ENCODE peak calls at places on chromosome 5, in seven cellular contexts. R is type B pancreatic cell, V is AG09309, E is left ventricle myocardium inferior, H is ovary, M is Caco-2, J is PC-3. T is an unnamed sample.

GRCh38 chr5:82360043-82360442 is 81.9 kb upstream of the RPS23 start:
- DNase-seq in J (no peak), H (no peak), E (no peak), R (no peak), V (no peak), M (no peak), T (no peak)

GRCh38 chr5:2193923-2194555 is 311.3 kb upstream of the IRX4 start:
- DNase-seq in M (no peak), V (no peak), H (no peak), J (no peak), R (peak; percentile 58), E (no peak), T (no peak)

GRCh38 chr5:165086424-165086823 is 1581.0 kb downstream of the MAT2B start:
- DNase-seq in H (no peak), E (no peak), J (no peak), M (no peak), V (no peak), R (no peak), T (no peak)

GRCh38 chr5:95022967-95023695 is 261.8 kb downstream of the MCTP1 start:
- DNase-seq in R (no peak), J (peak; percentile 4), E (no peak), V (no peak), M (no peak), H (no peak), T (peak; percentile 56)

GRCh38 chr5:53739111-53739510 is 178.7 kb downstream of the NDUFS4 start:
- DNase-seq in V (no peak), E (no peak), R (no peak), J (no peak), H (no peak), M (no peak), T (no peak)

GRCh38 chr5:143014017-143014651 is 244.0 kb downstream of the ARHGAP26 start:
- DNase-seq in J (peak; percentile 31), M (no peak), R (no peak), H (no peak), V (no peak), E (peak; percentile 29), T (peak; percentile 63)

GRCh38 chr5:39274388-39275085 is 55.2 kb upstream of the FYB1 start:
- DNase-seq in H (no peak), V (no peak), J (no peak), R (no peak), E (no peak), M (no peak), T (no peak)

GRCh38 chr5:132389453-132390286 is 20.2 kb downstream of the SLC22A5 start:
- DNase-seq in J (peak; percentile 98), V (peak; percentile 99), E (no peak), M (peak; percentile 68), R (peak; percentile 42), H (peak; percentile 62), T (peak; percentile 100)

GRCh38 chr5:109741390-109741789 is 51.7 kb downstream of the MAN2A1 start:
- DNase-seq in J (no peak), H (no peak), E (no peak), V (no peak), R (no peak), M (no peak), T (no peak)

DNA sequence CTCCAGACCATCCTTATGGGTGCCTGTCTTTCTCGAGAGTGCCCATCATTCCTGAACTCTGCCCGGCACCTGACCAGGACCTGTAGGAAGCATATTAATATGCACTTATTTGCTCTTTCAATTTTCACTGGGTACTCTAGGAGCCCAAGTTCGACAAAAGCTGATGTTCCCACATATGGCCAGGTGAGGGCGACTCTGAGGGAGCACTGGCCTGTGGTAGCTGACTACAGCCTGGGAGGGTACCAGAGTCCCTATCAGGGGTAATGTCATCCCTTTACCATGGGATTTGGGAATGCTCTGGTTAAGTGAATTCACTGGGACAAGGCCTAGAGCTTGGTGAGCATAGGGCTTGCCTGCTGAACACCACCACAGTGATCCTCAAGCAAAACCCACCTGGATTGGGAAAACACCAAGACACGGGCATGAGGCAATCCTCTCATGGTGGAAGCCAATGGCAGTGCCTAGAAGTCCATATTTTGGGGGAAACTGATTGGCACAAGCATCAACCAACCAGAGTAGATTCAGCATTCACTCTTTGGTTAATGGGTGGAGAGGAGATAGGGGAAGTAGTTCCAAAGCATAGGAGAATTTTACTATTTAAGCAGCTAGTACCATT is 112.2 kb downstream of the MTX3 start:
- DNase-seq in H (no peak), M (no peak), E (no peak), J (peak; percentile 31), V (no peak), R (no peak), T (peak; percentile 34)
- TF ChIP-seq CTCF in H (no peak), M (peak; percentile 32), E (peak; percentile 29), J (peak; percentile 55), V (peak; percentile 49), R (peak; percentile 58), T (peak; percentile 27)

DNA sequence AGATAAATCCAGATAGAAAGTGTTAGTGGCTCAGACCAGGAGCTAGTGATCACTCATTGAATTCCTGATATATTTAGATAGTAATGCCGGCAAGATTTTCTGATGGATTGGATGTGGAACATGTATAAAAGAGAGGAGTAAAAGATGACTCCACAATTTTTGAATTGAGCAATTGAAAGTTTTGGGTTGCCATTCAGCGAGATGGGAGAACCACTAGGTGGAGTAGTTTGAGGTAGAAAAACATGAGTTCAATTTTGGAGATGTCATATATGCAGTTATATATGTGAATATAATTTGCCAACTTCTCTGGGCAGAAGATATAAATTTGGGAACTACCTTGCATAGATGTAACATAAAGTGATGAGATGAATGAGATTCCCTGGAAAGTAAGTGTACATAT is 502.5 kb upstream of the SEMA6A start:
- DNase-seq in V (no peak), R (no peak), J (peak; percentile 1), E (no peak), H (no peak), M (no peak), T (peak; percentile 51)
- TF ChIP-seq CTCF in V (no peak), R (peak; percentile 67), J (peak; percentile 30), E (peak; percentile 56), H (no peak), M (peak; percentile 59), T (peak; percentile 53)

GRCh38 chr5:58069016-58069705 is 390.7 kb downstream of the PLK2 start:
- DNase-seq in R (no peak), E (no peak), H (no peak), V (no peak), M (no peak), J (no peak), T (no peak)
- TF ChIP-seq CTCF in R (no peak), E (no peak), H (no peak), V (no peak), M (no peak), J (no peak), T (no peak)

DNA sequence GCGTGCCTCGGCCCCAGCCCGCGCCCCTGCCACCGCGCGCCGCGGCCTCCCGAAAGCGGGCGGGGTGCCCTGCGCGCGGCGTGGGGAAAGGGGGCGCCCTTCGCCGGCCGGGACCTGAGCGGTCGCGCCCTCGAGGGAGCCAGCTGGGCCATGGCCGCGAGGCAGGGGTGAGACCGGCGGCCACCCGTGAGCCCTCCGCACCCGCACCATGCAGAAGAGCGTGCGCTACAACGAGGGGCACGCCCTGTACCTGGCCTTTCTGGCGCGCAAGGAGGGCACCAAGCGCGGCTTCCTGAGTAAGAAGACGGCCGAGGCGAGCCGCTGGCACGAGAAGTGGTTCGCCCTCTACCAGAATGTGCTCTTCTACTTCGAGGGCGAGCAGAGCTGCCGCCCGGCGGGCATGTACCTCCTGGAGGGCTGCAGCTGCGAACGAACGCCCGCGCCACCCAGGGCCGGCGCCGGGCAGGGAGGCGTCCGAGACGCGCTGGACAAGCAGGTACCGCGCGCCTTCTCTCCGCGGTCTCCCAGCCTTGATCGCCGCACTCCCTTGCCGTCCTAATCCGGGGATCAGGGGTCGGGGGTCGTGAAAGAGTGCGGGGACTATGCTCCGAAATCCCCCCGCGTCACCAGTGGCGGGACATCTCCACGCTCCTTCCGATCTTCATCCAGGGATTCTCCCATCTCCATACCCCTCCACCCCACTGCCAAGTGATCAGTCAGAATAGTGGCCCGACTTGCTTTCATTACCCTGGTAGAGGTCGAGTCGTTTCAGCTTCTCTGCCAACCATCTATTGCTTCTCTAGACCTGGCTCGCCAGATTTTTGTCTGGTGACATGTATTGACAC is 590 bp downstream of the RASGRF2 start:
- DNase-seq in J (no peak), M (peak; percentile 40), E (peak; percentile 28), V (no peak), H (peak; percentile 80), R (no peak), T (no peak)
- TF ChIP-seq CTCF in J (no peak), M (no peak), E (peak; percentile 40), V (peak; percentile 3), H (no peak), R (no peak), T (no peak)

DNA sequence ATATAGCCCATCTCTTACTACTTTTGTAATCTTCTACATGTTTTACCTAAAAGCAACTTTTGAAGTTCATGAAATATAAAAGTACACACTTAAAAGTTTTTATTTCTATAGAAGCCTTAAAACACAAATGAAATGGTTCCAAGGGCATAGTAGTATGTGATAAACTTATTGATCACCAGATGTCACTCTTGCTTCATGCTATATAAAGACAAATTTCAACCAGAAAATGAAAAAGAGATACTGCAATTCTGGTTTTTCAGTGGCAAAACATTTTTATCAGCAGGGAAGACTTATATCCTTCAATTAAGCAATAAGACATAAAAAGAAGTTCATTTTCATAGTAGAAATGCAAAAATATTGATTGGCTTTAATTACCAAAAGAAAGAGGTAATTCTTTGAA is 69.4 kb upstream of the FBXL17 start:
- DNase-seq in J (peak; percentile 34), V (no peak), M (no peak), E (no peak), H (no peak), R (no peak), T (no peak)
- TF ChIP-seq CTCF in J (peak; percentile 58), V (no peak), M (no peak), E (no peak), H (no peak), R (peak; percentile 56), T (no peak)

DNA sequence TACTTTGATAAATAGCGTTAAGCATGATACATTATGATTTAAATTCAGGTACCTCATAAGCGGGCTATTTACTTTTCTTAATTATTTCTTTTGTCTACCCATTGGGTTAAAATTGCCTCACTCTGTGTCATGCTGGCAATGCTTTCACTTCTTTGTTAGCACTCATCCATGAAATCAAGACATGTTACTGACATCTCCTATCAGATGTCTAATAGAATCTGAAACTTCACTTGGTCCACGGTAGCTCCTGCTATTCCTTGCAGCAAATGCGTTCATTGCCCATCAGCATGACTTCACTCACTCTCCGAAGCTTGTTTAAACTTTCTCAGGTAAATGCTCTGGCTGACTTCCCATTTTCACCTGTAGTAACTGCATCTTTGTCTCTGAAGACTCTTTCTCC is 193.5 kb upstream of the EDIL3 start:
- DNase-seq in H (no peak), J (no peak), M (no peak), R (no peak), V (no peak), E (no peak), T (no peak)
- TF ChIP-seq CTCF in H (no peak), J (no peak), M (no peak), R (no peak), V (no peak), E (no peak), T (no peak)

GRCh38 chr5:58459860-58460726 is at the start of gene PLK2:
- DNase-seq in J (peak; percentile 80), R (peak; percentile 96), H (peak; percentile 97), E (peak; percentile 95), M (peak; percentile 91), V (peak; percentile 82), T (peak; percentile 90)
- TF ChIP-seq CTCF in J (no peak), R (peak; percentile 57), H (no peak), E (peak; percentile 52), M (peak; percentile 73), V (peak; percentile 34), T (peak; percentile 66)

DNA sequence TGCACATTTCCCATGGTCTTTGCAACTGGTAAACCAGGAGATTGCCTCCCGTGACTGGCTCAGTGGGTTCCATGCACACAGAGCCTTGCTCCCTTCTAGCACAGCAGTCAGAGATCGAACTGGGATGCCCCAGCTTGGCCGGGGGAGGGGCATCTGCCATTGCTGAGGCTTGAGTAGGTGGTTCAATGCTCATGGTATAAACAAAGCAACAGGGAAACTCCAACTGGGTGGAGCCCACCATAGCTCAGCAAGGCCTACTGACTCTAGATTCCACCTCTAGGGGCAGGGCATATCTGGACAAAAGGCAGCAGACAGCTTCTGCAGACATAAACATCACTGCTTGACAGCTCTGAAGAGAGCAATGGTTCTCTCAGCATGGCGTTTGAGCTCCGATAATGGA is 67.0 kb upstream of the PPP1R2B start:
- DNase-seq in R (no peak), E (no peak), V (no peak), M (no peak), J (no peak), H (no peak), T (no peak)
- TF ChIP-seq CTCF in R (no peak), E (no peak), V (no peak), M (no peak), J (no peak), H (no peak), T (no peak)

T was measured in MCF 10A.